ENCODE peak calls at places on chromosomes 6 and 20, in five cellular contexts. U, F, C, J and B are unnamed samples.

GRCh38 chr6:149648148-149649145 is at the start of gene KATNA1:
- DNase-seq in U (peak), F (peak), C (peak), J (peak), B (peak)

GRCh38 chr6:134416501-134417154 is 98.7 kb upstream of the SGK1 start:
- DNase-seq in U (no peak), F (peak), C (no peak), J (no peak), B (no peak)

GRCh38 chr6:90025418-90026089 is 131.3 kb downstream of the GJA10 start:
- DNase-seq in U (no peak), F (peak), C (no peak), J (no peak), B (peak)

GRCh38 chr6:38476141-38476540 is 163.6 kb downstream of the BTBD9 start:
- DNase-seq in U (no peak), F (no peak), C (no peak), J (no peak), B (no peak)

GRCh38 chr20:52105045-52105572 is 86.5 kb downstream of the ZFP64 start:
- DNase-seq in U (no peak), F (peak), C (no peak), J (no peak), B (no peak)

GRCh38 chr6:34855463-34855862 is 32.4 kb downstream of the TAF11 start:
- DNase-seq in U (no peak), F (no peak), C (no peak), J (no peak), B (no peak)

GRCh38 chr6:150140236-150140969 is 2.4 kb upstream of the PPP1R14C start:
- DNase-seq in U (no peak), F (no peak), C (no peak), J (no peak), B (no peak)

GRCh38 chr6:157594292-157594691 is 213.3 kb downstream of the ZDHHC14 start:
- DNase-seq in U (no peak), F (no peak), C (no peak), J (no peak), B (no peak)

GRCh38 chr6:143759666-143760065 is 81.9 kb downstream of the PHACTR2 start:
- DNase-seq in U (no peak), F (no peak), C (no peak), J (no peak), B (no peak)

GRCh38 chr6:159829515-159829914 is 29.4 kb downstream of the PNLDC1 start:
- DNase-seq in U (no peak), F (no peak), C (no peak), J (no peak), B (no peak)

GRCh38 chr20:37350655-37351574 is 5.0 kb downstream of the SRC start:
- DNase-seq in U (no peak), F (no peak), C (no peak), J (no peak), B (no peak)

GRCh38 chr20:54698373-54698772 is 223.0 kb downstream of the DOK5 start:
- DNase-seq in U (no peak), F (no peak), C (no peak), J (no peak), B (no peak)

GRCh38 chr6:3749991-3750323 is 1.6 kb downstream of the PXDC1 start:
- DNase-seq in U (peak), F (peak), C (no peak), J (peak), B (no peak)

GRCh38 chr6:166720859-166721258 is 93.8 kb upstream of the RPS6KA2 start:
- DNase-seq in U (no peak), F (no peak), C (no peak), J (no peak), B (no peak)

GRCh38 chr6:12529364-12530019 is 187.1 kb upstream of the PHACTR1 start:
- DNase-seq in U (no peak), F (no peak), C (no peak), J (peak), B (no peak)

GRCh38 chr6:25962368-25963127 is at the start of gene TRIM38:
- DNase-seq in U (peak), F (peak), C (no peak), J (peak), B (peak)

GRCh38 chr6:30060634-30060981 is 457 bp upstream of the POLR1H start:
- DNase-seq in U (peak), F (peak), C (no peak), J (no peak), B (no peak)

GRCh38 chr6:135066806-135067205 is 12.2 kb upstream of the HBS1L start:
- DNase-seq in U (no peak), F (peak), C (no peak), J (no peak), B (no peak)

GRCh38 chr6:1316482-1317220 is 4.8 kb downstream of the FOXQ1 start:
- DNase-seq in U (no peak), F (no peak), C (no peak), J (peak), B (no peak)

GRCh38 chr6:132912273-132912672 is 97.9 kb downstream of the RPS12 start:
- DNase-seq in U (no peak), F (no peak), C (no peak), J (no peak), B (no peak)

GRCh38 chr6:155444120-155444917 is 11.3 kb downstream of the NOX3 start:
- DNase-seq in U (no peak), F (peak), C (no peak), J (no peak), B (peak)

GRCh38 chr6:158125271-158125670 is 42.8 kb downstream of the SERAC1 start:
- DNase-seq in U (no peak), F (no peak), C (no peak), J (no peak), B (no peak)

GRCh38 chr6:16746812-16747211 is 14.4 kb downstream of the ATXN1 start:
- DNase-seq in U (no peak), F (no peak), C (no peak), J (no peak), B (no peak)

GRCh38 chr6:74170118-74170517 is 474.1 kb downstream of the CD109 start:
- DNase-seq in U (no peak), F (peak), C (no peak), J (no peak), B (peak)

GRCh38 chr20:51427625-51428291 is 114.8 kb downstream of the NFATC2 start:
- DNase-seq in U (no peak), F (no peak), C (no peak), J (no peak), B (no peak)

GRCh38 chr20:40294747-40295146 is 394.3 kb downstream of the MAFB start:
- DNase-seq in U (no peak), F (no peak), C (no peak), J (no peak), B (no peak)

DNA sequence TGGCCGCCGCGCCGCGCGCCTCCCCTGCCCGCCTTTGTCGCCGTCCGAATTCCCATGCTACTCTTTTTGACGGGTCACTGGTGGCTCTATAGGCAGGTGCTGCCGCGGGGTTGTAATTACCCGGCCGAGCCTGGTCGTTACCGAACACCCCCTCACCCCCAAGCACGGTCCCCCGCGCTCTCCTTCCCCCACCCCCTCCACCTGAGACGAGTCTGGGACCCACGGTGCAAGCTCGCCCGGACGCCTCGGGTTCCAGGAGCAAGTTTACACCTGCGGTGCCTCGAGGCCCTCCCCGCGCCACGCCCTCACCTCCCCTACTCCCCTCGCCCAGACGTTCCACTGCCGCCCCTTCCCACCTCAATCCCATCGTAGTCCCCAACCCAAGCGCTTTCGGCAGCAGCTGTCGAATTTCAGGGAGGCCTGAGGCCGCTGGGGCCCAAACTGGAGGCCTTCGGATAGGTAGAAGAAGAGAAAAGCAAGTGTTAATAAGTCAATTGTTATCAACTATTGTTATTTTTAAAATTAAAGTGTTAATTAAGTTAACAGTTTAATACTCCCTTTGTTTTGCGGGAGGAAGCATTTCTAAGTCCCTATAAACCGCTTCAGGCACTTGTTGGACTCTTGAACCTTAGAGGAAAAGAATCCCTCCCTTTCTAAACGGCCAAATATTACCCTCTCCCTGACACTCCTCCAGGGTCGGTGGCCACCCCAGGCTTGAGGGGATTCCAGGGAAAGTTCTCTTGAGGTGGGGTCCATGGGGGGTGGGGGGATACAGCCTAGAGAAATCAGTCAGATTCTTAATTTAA is 4.2 kb downstream of the NR2E1 start:
- DNase-seq in U (no peak), F (no peak), C (no peak), J (no peak), B (no peak)
- H3K4me3 ChIP-seq in U (no peak), F (no peak), C (peak), J (no peak), B (no peak)

GRCh38 chr20:63815613-63815862 is 15.5 kb downstream of the ZBTB46 start:
- DNase-seq in U (no peak), F (no peak), C (no peak), J (no peak), B (no peak)

GRCh38 chr20:63822276-63822696 is 8.8 kb downstream of the ZBTB46 start:
- DNase-seq in U (no peak), F (no peak), C (peak), J (peak), B (no peak)

GRCh38 chr20:63821824-63822223 is 9.2 kb downstream of the ZBTB46 start:
- DNase-seq in U (no peak), F (no peak), C (no peak), J (no peak), B (no peak)

GRCh38 chr20:63815869-63816268 is 15.2 kb downstream of the ZBTB46 start:
- DNase-seq in U (no peak), F (no peak), C (no peak), J (no peak), B (no peak)

GRCh38 chr20:63819224-63819917 is 11.7 kb downstream of the ZBTB46 start:
- DNase-seq in U (no peak), F (peak), C (no peak), J (peak), B (no peak)
- TF ChIP-seq CTCF in U (no peak), F (peak), C (peak), J (no peak), B (peak)

GRCh38 chr20:6665621-6666345 is 101.7 kb upstream of the BMP2 start:
- DNase-seq in U (no peak), F (no peak), C (no peak), J (no peak), B (no peak)

GRCh38 chr20:6663751-6664388 is 103.6 kb upstream of the BMP2 start:
- DNase-seq in U (no peak), F (no peak), C (no peak), J (peak), B (no peak)

GRCh38 chr20:6663104-6663503 is 104.4 kb upstream of the BMP2 start:
- DNase-seq in U (no peak), F (no peak), C (no peak), J (no peak), B (no peak)

GRCh38 chr20:6664574-6664973 is 102.9 kb upstream of the BMP2 start:
- DNase-seq in U (no peak), F (no peak), C (no peak), J (no peak), B (peak)

DNA sequence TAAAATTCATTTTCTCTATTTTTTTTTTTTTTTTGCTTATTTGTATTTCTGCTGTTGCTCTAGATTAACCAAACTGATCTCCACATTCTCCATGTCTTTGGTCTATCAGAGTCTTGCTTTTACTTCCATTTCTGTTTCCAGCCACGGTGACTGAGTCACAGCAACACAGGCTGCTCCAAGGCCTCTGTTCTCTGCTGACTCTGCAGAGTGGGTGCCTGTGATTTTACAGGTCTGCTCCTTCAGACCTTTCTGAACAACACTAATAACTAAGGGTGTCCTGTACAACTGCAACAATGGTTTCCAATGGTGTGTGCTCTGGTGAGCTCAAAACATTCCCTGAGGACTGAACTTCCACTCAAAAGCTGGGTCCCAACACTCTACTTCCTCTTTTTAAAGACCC is 102.3 kb upstream of the BMP2 start:
- DNase-seq in U (no peak), F (peak), C (no peak), J (no peak), B (no peak)
- H3K4me3 ChIP-seq in U (no peak), F (no peak), C (no peak), J (no peak), B (no peak)

GRCh38 chr20:4445780-4446179 is 275.9 kb upstream of the PRND start:
- DNase-seq in U (no peak), F (no peak), C (no peak), J (no peak), B (no peak)

GRCh38 chr20:4445331-4445730 is 276.4 kb upstream of the PRND start:
- DNase-seq in U (no peak), F (no peak), C (no peak), J (no peak), B (no peak)

GRCh38 chr20:4451487-4451886 is 270.2 kb upstream of the PRND start:
- DNase-seq in U (no peak), F (no peak), C (no peak), J (no peak), B (no peak)

GRCh38 chr20:4453369-4453768 is 268.3 kb upstream of the PRND start:
- DNase-seq in U (no peak), F (no peak), C (no peak), J (no peak), B (no peak)

GRCh38 chr20:4449977-4450715 is 271.6 kb upstream of the PRND start:
- DNase-seq in U (no peak), F (peak), C (no peak), J (no peak), B (no peak)
- TF ChIP-seq CTCF in U (peak), F (peak), C (no peak), J (no peak), B (peak)

GRCh38 chr6:42403831-42404230 is 47.9 kb downstream of the TRERF1 start:
- DNase-seq in U (no peak), F (no peak), C (no peak), J (no peak), B (no peak)
- H3K4me3 ChIP-seq in U (no peak), F (no peak), C (no peak), J (no peak), B (no peak)

DNA sequence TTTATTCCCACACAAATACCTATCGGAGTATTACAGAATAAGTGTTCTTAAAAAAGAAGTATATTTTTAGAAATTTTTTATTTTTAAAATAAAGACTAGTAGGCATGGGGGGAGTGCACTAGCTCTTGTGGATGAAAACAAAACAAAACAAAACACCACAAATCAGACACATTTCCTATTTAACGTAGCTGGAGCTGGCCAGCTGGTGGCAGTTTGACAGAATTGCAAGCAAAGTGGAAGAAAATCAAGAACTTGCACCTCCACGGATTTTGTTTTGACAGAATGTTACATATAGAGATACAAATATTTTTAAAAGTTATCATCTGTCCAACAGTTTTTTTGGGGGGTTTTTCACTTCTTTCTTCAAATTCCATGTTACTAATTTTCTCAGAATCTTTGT is 63.6 kb upstream of the SNRPB2 start:
- DNase-seq in U (no peak), F (no peak), C (no peak), J (no peak), B (no peak)
- TF ChIP-seq CTCF in U (no peak), F (peak), C (no peak), J (no peak), B (no peak)